ENCODE peak calls at places on chromosome 16, in nine cellular contexts. V is SK-N-SH, F is foreskin fibroblast, O is HFF-Myc, C is PC-3, A is IMR-90, G is heart right ventricle, P is fibroblast of the aortic adventitia, Y is colonic mucosa. B is an unnamed sample.
A peak's percentile ranks its signal among the peaks of the same experiment; 100 is the strongest.

GRCh38 chr16:52128407-52128806 is 418.5 kb downstream of the TOX3 start:
- DNase-seq in V (no peak), A (no peak), Y (no peak), P (no peak), F (no peak), C (no peak), G (no peak), O (no peak), B (no peak)

GRCh38 chr16:69595127-69596036 is 29.6 kb downstream of the NFAT5 start:
- DNase-seq in O (no peak), F (peak; percentile 45), G (no peak), Y (no peak), P (peak; percentile 68), V (no peak), C (peak; percentile 40), A (peak; percentile 76), B (peak; percentile 73)

GRCh38 chr16:11985250-11985649 is 8.7 kb downstream of the SNX29 start:
- DNase-seq in P (peak; percentile 31), O (no peak), V (no peak), Y (no peak), G (no peak), C (no peak), A (no peak), F (no peak), B (no peak)

GRCh38 chr16:89921699-89922476 is 1.3 kb upstream of the TUBB3 start:
- DNase-seq in Y (peak; percentile 54), C (peak; percentile 87), V (peak; percentile 84), P (peak; percentile 92), G (peak; percentile 81), F (peak; percentile 96), A (peak; percentile 94), O (peak; percentile 82), B (peak; percentile 93)

GRCh38 chr16:49698416-49698815 is 157.5 kb downstream of the ZNF423 start:
- DNase-seq in O (no peak), V (peak; percentile 92), P (no peak), F (no peak), A (no peak), C (no peak), Y (no peak), G (peak; percentile 61), B (peak; percentile 11)

GRCh38 chr16:68444058-68444657 is 4.2 kb downstream of the SMPD3 start:
- DNase-seq in G (no peak), Y (peak; percentile 57), V (no peak), A (peak; percentile 21), F (peak; percentile 9), O (no peak), C (peak; percentile 52), P (peak; percentile 30), B (peak; percentile 53)

GRCh38 chr16:30680326-30680725 is 18.6 kb upstream of the SRCAP start:
- DNase-seq in C (no peak), Y (no peak), P (no peak), A (no peak), G (no peak), F (no peak), O (no peak), V (no peak), B (no peak)

GRCh38 chr16:29028457-29029167 is 43.8 kb downstream of the LAT start:
- DNase-seq in P (no peak), V (no peak), C (no peak), G (no peak), O (peak; percentile 44), A (no peak), Y (no peak), F (no peak), B (no peak)

GRCh38 chr16:50213939-50214519 is 52.3 kb upstream of the ADCY7 start:
- DNase-seq in V (peak; percentile 48), Y (no peak), C (peak; percentile 71), P (peak; percentile 78), O (no peak), F (peak; percentile 45), G (no peak), A (peak; percentile 62), B (peak; percentile 72)

GRCh38 chr16:4680673-4681470 is 12.5 kb upstream of the NUDT16L1 start:
- DNase-seq in Y (no peak), G (peak; percentile 79), P (no peak), F (no peak), C (no peak), O (no peak), A (no peak), V (no peak), B (no peak)

GRCh38 chr16:89957214-89957785 is 8.7 kb downstream of the DEF8 start:
- DNase-seq in Y (no peak), C (no peak), G (no peak), P (no peak), F (no peak), A (no peak), V (no peak), O (no peak), B (no peak)

GRCh38 chr16:22328081-22328725 is 31.0 kb downstream of the POLR3E start:
- DNase-seq in A (no peak), C (no peak), G (no peak), P (no peak), V (no peak), F (no peak), Y (no peak), O (no peak), B (no peak)

GRCh38 chr16:86994651-86995171 is 322.5 kb downstream of the C16orf95 start:
- DNase-seq in P (peak; percentile 88), A (peak; percentile 97), O (peak; percentile 78), C (peak; percentile 58), F (peak; percentile 83), Y (no peak), V (no peak), G (no peak), B (peak; percentile 83)

GRCh38 chr16:22763655-22764054 is 50.3 kb upstream of the HS3ST2 start:
- DNase-seq in A (no peak), O (no peak), V (peak; percentile 63), G (no peak), F (no peak), Y (no peak), P (no peak), C (no peak), B (no peak)

GRCh38 chr16:12149971-12150370 is 173.4 kb downstream of the SNX29 start:
- DNase-seq in C (no peak), Y (no peak), F (no peak), V (no peak), P (no peak), O (no peak), A (no peak), G (no peak), B (no peak)

GRCh38 chr16:46862555-46863447 is 21.4 kb upstream of the GPT2 start:
- DNase-seq in O (no peak), V (no peak), C (peak; percentile 30), G (no peak), Y (no peak), A (peak; percentile 37), P (no peak), F (no peak), B (no peak)

GRCh38 chr16:13435873-13436474 is 484.0 kb upstream of the ERCC4 start:
- DNase-seq in Y (no peak), C (no peak), O (no peak), P (no peak), F (no peak), G (no peak), V (no peak), A (no peak), B (no peak)

GRCh38 chr16:777826-778225 is 10.4 kb downstream of the RPUSD1 start:
- DNase-seq in C (peak; percentile 27), O (no peak), Y (no peak), F (no peak), P (no peak), A (peak; percentile 19), V (no peak), G (no peak), B (no peak)

GRCh38 chr16:81651758-81652718 is 127.1 kb upstream of the PLCG2 start:
- DNase-seq in O (no peak), G (no peak), Y (no peak), V (no peak), F (no peak), C (no peak), P (no peak), A (no peak), B (no peak)
- H3K4me3 ChIP-seq in O (no peak overlapping the region), G (peak overlapping the region; percentile 32), Y (peak overlapping the region; percentile 1), V (no peak overlapping the region), F (no peak overlapping the region), C (no peak overlapping the region), P (no peak overlapping the region), A (no peak overlapping the region), B (no peak overlapping the region)

DNA sequence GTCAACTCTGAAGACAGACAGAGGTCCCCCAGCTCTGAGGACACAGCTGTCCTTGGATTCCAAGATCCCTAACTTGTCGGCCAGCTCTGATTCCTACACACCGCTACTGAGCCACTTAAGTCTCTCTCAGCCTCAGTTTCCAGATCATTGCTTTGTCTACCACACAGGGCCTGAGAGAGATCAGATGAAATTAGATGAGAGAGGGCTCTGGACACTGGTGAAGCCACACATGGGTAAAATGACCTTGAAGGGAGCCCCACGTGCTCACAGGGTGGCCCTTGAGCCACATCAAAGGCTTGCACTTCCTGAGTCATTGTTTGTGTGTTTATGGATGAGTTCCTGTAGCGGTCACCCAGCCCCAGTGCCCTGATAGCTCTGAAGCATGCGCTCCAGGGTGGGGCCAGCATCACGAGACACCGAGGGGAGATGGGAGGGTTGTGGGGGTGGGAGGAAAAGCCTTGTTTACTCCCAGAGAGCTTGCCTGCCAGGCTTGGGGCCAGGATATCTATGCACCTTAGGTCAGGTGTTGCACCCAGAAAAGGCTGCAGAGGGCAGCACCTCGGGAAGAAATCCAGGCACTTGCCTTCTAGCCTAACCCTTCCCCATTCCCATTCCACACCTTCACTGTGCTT is 32.7 kb upstream of the SLC6A2 start:
- DNase-seq in Y (no peak), O (peak; percentile 25), A (no peak), C (peak; percentile 7), P (no peak), F (no peak), G (no peak), V (peak; percentile 30), B (no peak)
- TF ChIP-seq CTCF in Y (no peak), O (peak; percentile 31), A (peak; percentile 3), C (peak; percentile 35), P (no peak), F (peak; percentile 17), G (no peak), V (peak; percentile 23), B (peak; percentile 14)

GRCh38 chr16:54936086-54936978 is 5.7 kb downstream of the IRX5 start:
- DNase-seq in V (no peak), G (peak; percentile 35), C (peak; percentile 7), Y (no peak), P (peak; percentile 57), O (no peak), F (peak; percentile 63), A (no peak), B (no peak)
- H3K4me3 ChIP-seq in V (no peak overlapping the region), G (peak overlapping the region; percentile 89), C (no peak overlapping the region), Y (no peak overlapping the region), P (peak overlapping the region; percentile 53), O (peak overlapping the region; percentile 82), F (peak overlapping the region; percentile 77), A (no peak overlapping the region), B (peak overlapping the region; percentile 5)

DNA sequence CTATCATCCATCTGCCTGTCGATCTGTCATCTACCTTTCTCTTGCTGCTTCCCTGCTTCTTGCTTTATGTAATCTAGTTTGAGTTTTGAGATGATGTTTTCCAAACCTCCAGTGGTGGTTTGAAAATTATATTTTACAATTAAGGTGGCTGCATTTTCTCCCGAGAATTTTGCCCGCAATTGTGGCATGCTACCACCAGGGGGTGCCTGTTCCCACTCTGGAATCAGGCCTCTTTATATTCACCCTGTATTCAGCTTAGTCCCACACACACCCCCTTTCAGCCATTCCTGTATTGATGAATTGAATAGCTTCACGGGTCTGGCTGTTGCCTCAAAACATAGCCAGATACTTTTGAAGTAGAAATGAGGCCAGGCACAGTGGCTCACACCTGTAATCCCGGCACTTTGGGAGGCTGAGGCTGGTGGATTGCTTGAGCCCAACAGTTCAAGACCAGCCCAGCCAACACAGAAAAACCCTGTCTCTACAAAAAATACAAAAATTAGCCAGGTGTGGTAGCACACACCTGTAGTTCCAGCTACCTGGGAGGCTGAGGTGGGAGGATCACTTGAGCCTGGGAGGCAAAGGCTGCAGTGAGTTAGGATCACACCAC is 3.2 kb downstream of the PRSS22 start:
- DNase-seq in V (peak; percentile 46), F (no peak), P (no peak), Y (no peak), C (peak; percentile 51), G (no peak), A (no peak), O (no peak), B (no peak)
- TF ChIP-seq CTCF in V (peak; percentile 58), F (peak; percentile 29), P (peak; percentile 56), Y (peak; percentile 31), C (peak; percentile 79), G (peak; percentile 24), A (peak; percentile 46), O (peak; percentile 77), B (peak; percentile 54)